ENCODE peak calls at places on chromosome 9, in four cellular contexts. U, Q, N and K are unnamed samples. For H3K4me1, the result is how much of the 10 kb centered on the place peaks cover.

GRCh38 chr9:82105729-82106128 is 117.2 kb downstream of the SPATA31D1 start:
- DNase-seq in U (peak), Q (no peak), N (peak), K (no peak)

GRCh38 chr9:14687042-14687719 is 6.1 kb downstream of the ZDHHC21 start:
- DNase-seq in U (no peak), Q (peak), N (no peak), K (no peak)

GRCh38 chr9:78858266-78858665 is 561.3 kb downstream of the PSAT1 start:
- DNase-seq in U (no peak), Q (no peak), N (no peak), K (no peak)

GRCh38 chr9:107266624-107267369 is 16.3 kb upstream of the RAD23B start:
- DNase-seq in U (no peak), Q (no peak), N (no peak), K (no peak)

GRCh38 chr9:35116898-35117551 is 1.4 kb upstream of the ATOSB start:
- DNase-seq in U (peak), Q (peak), N (peak), K (peak)

GRCh38 chr9:69180670-69181069 is 6.6 kb downstream of the TJP2 start:
- DNase-seq in U (peak), Q (no peak), N (peak), K (no peak)

GRCh38 chr9:127170652-127171051 is 48.2 kb upstream of the ANGPTL2 start:
- DNase-seq in U (no peak), Q (no peak), N (peak), K (no peak)

GRCh38 chr9:115687356-115687755 is 466.2 kb upstream of the PAPPA start:
- DNase-seq in U (no peak), Q (no peak), N (no peak), K (no peak)

GRCh38 chr9:108933231-108933630 is 693 bp downstream of the ELP1 start:
- DNase-seq in U (no peak), Q (no peak), N (no peak), K (no peak)

GRCh38 chr9:136202449-136203405 is 2.2 kb downstream of the LHX3 start:
- DNase-seq in U (no peak), Q (no peak), N (no peak), K (peak)

GRCh38 chr9:91758491-91758981 is 191.5 kb downstream of the ROR2 start:
- DNase-seq in U (peak), Q (no peak), N (peak), K (no peak)

GRCh38 chr9:137710751-137711150 is 91.9 kb downstream of the EHMT1 start:
- DNase-seq in U (no peak), Q (no peak), N (no peak), K (no peak)

GRCh38 chr9:107484117-107484723 is 5.3 kb downstream of the KLF4 start:
- DNase-seq in U (peak), Q (no peak), N (no peak), K (no peak)

GRCh38 chr9:35510745-35511428 is 21.0 kb downstream of the RUSC2 start:
- DNase-seq in U (peak), Q (no peak), N (peak), K (peak)

GRCh38 chr9:25724424-25724823 is 46.2 kb upstream of the TUSC1 start:
- DNase-seq in U (no peak), Q (no peak), N (no peak), K (no peak)

GRCh38 chr9:79390077-79390673 is 181.6 kb upstream of the TLE4 start:
- DNase-seq in U (no peak), Q (no peak), N (no peak), K (no peak)

GRCh38 chr9:104835163-104835562 is 71.2 kb downstream of the NIPSNAP3B start:
- DNase-seq in U (no peak), Q (no peak), N (no peak), K (no peak)

GRCh38 chr9:104896131-104896530 is 31.8 kb downstream of the ABCA1 start:
- DNase-seq in U (no peak), Q (no peak), N (no peak), K (no peak)

GRCh38 chr9:5493597-5494511 is 16.5 kb upstream of the PDCD1LG2 start:
- DNase-seq in U (no peak), Q (no peak), N (no peak), K (peak)

GRCh38 chr9:28758346-28758745 is 1185.1 kb upstream of the C9orf72 start:
- DNase-seq in U (no peak), Q (no peak), N (no peak), K (no peak)

GRCh38 chr9:129330711-129331279 is 152.7 kb upstream of the IER5L start:
- DNase-seq in U (no peak), Q (no peak), N (no peak), K (no peak)

GRCh38 chr9:77011973-77012817 is 7.3 kb upstream of the FOXB2 start:
- DNase-seq in U (no peak), Q (peak), N (peak), K (peak)

GRCh38 chr9:13491138-13491492 is 211.6 kb upstream of the MPDZ start:
- DNase-seq in U (no peak), Q (no peak), N (no peak), K (no peak)

GRCh38 chr9:99015448-99015847 is 71.7 kb downstream of the COL15A1 start:
- DNase-seq in U (no peak), Q (no peak), N (no peak), K (no peak)

GRCh38 chr9:103799959-103800358 is 294.1 kb upstream of the SMC2 start:
- DNase-seq in U (no peak), Q (no peak), N (no peak), K (no peak)

GRCh38 chr9:76417394-76417793 is 23.2 kb upstream of the RFK start:
- DNase-seq in U (no peak), Q (no peak), N (no peak), K (no peak)

GRCh38 chr9:99244300-99245260 is 22.5 kb downstream of the SEC61B start:
- DNase-seq in U (no peak), Q (no peak), N (no peak), K (no peak)

GRCh38 chr9:34457266-34458012 is 931 bp downstream of the FAM219A start:
- DNase-seq in U (peak), Q (peak), N (peak), K (peak)

GRCh38 chr9:91783876-91784672 is 166.0 kb downstream of the ROR2 start:
- DNase-seq in U (no peak), Q (no peak), N (no peak), K (peak)

GRCh38 chr9:7298123-7298522 is 501.5 kb downstream of the DMAC1 start:
- DNase-seq in U (no peak), Q (no peak), N (no peak), K (no peak)

GRCh38 chr9:111978616-111979015 is 82.0 kb downstream of the UGCG start:
- DNase-seq in U (no peak), Q (no peak), N (no peak), K (no peak)

GRCh38 chr9:97938081-97938644 is at the start of gene HEMGN:
- DNase-seq in U (no peak), Q (no peak), N (no peak), K (no peak)
- TF ChIP-seq POLR2A in U (no peak), Q (no peak), N (no peak), K (no peak)

GRCh38 chr9:16512281-16512680 is 358.2 kb downstream of the BNC2 start:
- DNase-seq in U (no peak), Q (no peak), N (no peak), K (no peak)
- H3K4me1 ChIP-seq in U (under half), Q (under half), N (under half), K (under half)

GRCh38 chr9:134707031-134707680 is 65.6 kb downstream of the COL5A1 start:
- DNase-seq in U (peak), Q (no peak), N (peak), K (peak)
- TF ChIP-seq POLR2AphosphoS5 in U (peak), Q (peak), N (peak), K (no peak)

GRCh38 chr9:37422289-37423104 is at the start of gene GRHPR:
- DNase-seq in U (peak), Q (peak), N (peak), K (peak)

GRCh38 chr9:37425298-37425752 is 2.8 kb downstream of the GRHPR start:
- DNase-seq in U (no peak), Q (no peak), N (no peak), K (no peak)

GRCh38 chr9:37423508-37423907 is 1.0 kb downstream of the GRHPR start:
- DNase-seq in U (no peak), Q (no peak), N (no peak), K (no peak)

GRCh38 chr9:37424686-37425297 is 2.3 kb downstream of the GRHPR start:
- DNase-seq in U (no peak), Q (no peak), N (no peak), K (no peak)

GRCh38 chr9:37424204-37424685 is 1.7 kb downstream of the GRHPR start:
- DNase-seq in U (no peak), Q (no peak), N (no peak), K (no peak)
- TF ChIP-seq POLR2A in U (no peak), Q (no peak), N (no peak), K (no peak)

GRCh38 chr9:33151601-33152000 is 15.5 kb downstream of the B4GALT1 start:
- DNase-seq in U (no peak), Q (no peak), N (no peak), K (no peak)

GRCh38 chr9:33153001-33153400 is 14.1 kb downstream of the B4GALT1 start:
- DNase-seq in U (no peak), Q (no peak), N (no peak), K (no peak)

GRCh38 chr9:33153666-33154065 is 13.5 kb downstream of the B4GALT1 start:
- DNase-seq in U (no peak), Q (no peak), N (no peak), K (no peak)

GRCh38 chr9:33155393-33155792 is 11.7 kb downstream of the B4GALT1 start:
- DNase-seq in U (no peak), Q (no peak), N (no peak), K (no peak)

DNA sequence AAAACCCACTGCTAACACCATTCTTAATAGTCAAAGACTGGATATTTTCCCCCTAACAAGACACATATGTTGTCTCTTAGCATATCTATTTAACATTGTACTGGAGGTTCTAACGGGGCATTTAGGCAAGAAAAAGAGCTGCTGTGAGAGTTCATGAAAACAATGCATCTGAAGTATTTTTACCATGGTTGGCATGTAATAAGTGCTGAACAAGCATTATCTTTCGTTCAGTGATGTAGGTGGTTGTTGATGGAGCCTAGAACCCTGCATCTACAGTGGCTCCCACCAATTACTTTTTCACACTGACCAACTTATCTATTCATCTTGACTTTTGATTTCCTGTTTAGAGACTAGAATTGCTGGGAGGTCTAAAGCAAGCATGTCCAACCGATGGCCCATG is 12.8 kb downstream of the B4GALT1 start:
- DNase-seq in U (no peak), Q (no peak), N (no peak), K (no peak)
- H3K4me1 ChIP-seq in U (under half), Q (half or more), N (under half), K (half or more)

GRCh38 chr9:38047301-38048251 is 21.5 kb downstream of the SHB start:
- DNase-seq in U (peak), Q (no peak), N (peak), K (peak)
- TF ChIP-seq POLR2AphosphoS5 in U (peak), Q (no peak), N (peak), K (peak)

GRCh38 chr9:87327567-87328125 is 170.0 kb upstream of the DAPK1 start:
- DNase-seq in U (no peak), Q (no peak), N (no peak), K (no peak)
- TF ChIP-seq POLR2A in U (no peak), Q (no peak), N (no peak), K (no peak)

GRCh38 chr9:114169029-114169939 is 13.9 kb downstream of the COL27A1 start:
- DNase-seq in U (no peak), Q (peak), N (no peak), K (no peak)
- H3K4me1 ChIP-seq in U (under half), Q (under half), N (under half), K (under half)